ENCODE peak calls at places on chromosomes 16 and 17, in eight cellular contexts. N is prostate gland, O is SK-N-SH, J is hepatocyte, H is tibial nerve, Y is AG10803, S is osteoblast, V is HL-60. G is an unnamed sample.

GRCh38 chr17:79006794-79007503 is 2.6 kb downstream of the CANT1 start:
- DNase-seq in N (no peak), O (no peak), J (no peak), H (no peak), Y (no peak), S (peak), V (no peak), G (peak)

GRCh38 chr17:6430769-6431168 is 4.2 kb downstream of the AIPL1 start:
- DNase-seq in N (no peak), O (no peak), J (no peak), H (no peak), Y (no peak), S (no peak), V (no peak), G (no peak)

GRCh38 chr16:81838794-81839193 is 59.7 kb downstream of the PLCG2 start:
- DNase-seq in N (no peak), O (no peak), J (no peak), H (no peak), Y (peak), S (peak), V (no peak), G (no peak)

GRCh38 chr17:46195939-46196338 is 2.7 kb upstream of the KANSL1 start:
- DNase-seq in N (no peak), O (no peak), J (no peak), H (no peak), Y (no peak), S (no peak), V (no peak), G (no peak)

GRCh38 chr16:81928975-81929374 is 82.3 kb downstream of the SDR42E1 start:
- DNase-seq in N (peak), O (no peak), J (no peak), H (no peak), Y (no peak), S (no peak), V (no peak), G (peak)

GRCh38 chr16:79698341-79698753 is 97.8 kb upstream of the MAF start:
- DNase-seq in N (no peak), O (no peak), J (no peak), H (peak), Y (no peak), S (no peak), V (no peak), G (peak)

GRCh38 chr17:19943599-19943998 is 34.0 kb downstream of the AKAP10 start:
- DNase-seq in N (no peak), O (no peak), J (no peak), H (no peak), Y (no peak), S (no peak), V (no peak), G (no peak)

GRCh38 chr16:70803354-70803753 is 2.4 kb upstream of the VAC14 start:
- DNase-seq in N (no peak), O (no peak), J (no peak), H (no peak), Y (peak), S (peak), V (no peak), G (no peak)

GRCh38 chr17:22454070-22454999 is 762.0 kb downstream of the KCNJ18 start:
- DNase-seq in N (no peak), O (no peak), J (no peak), H (no peak), Y (no peak), S (no peak), V (no peak), G (peak)

GRCh38 chr17:12730421-12730820 is 58.9 kb upstream of the ARHGAP44 start:
- DNase-seq in N (no peak), O (no peak), J (no peak), H (no peak), Y (no peak), S (no peak), V (no peak), G (no peak)
- H3K4me3 ChIP-seq in N (no peak), O (no peak), J (no peak), H (no peak), Y (no peak), S (no peak), V (no peak), G (no peak)

GRCh38 chr16:1823821-1824220 is 2.8 kb downstream of the HAGH start:
- DNase-seq in N (no peak), O (no peak), J (peak), H (no peak), Y (peak), S (peak), V (peak), G (peak)
- TF ChIP-seq CTCF in N (no peak), O (peak), J (peak), H (no peak), Y (peak), S (peak), V (peak), G (no peak)

DNA sequence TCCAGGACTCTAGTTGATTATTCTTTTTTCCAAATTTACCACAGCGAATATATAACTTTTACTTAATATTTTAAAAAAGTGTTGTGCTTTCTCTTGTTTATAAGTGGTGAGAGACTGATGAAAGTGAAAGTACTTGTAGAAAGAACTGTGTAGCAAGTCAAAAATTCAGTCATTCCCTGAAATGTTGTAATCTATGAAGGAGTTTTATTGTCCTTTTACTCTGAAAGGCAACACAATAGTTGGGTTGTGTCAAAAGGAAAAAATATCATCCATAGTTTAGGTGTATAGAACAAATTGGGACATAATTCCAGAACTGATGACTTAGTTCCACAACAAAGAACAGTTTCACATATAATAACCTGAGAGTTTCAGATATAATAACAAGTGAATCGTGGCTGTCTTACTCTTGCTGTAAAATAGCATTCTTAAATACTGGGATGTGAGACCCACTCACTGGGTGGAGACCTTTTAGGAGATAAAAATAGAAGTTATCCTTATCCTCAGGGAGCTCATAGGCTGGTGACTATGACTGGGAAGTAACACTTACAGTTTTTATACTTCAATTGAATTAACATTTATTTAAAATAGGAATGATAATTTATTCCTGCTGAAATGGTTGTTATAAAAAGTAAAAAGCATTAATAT is 20.6 kb downstream of the CYB5B start:
- DNase-seq in N (no peak), O (no peak), J (no peak), H (no peak), Y (peak), S (peak), V (no peak), G (no peak)
- H3K4me3 ChIP-seq in N (no peak), O (peak), J (no peak), H (peak), Y (peak), S (peak), V (no peak), G (no peak)

DNA sequence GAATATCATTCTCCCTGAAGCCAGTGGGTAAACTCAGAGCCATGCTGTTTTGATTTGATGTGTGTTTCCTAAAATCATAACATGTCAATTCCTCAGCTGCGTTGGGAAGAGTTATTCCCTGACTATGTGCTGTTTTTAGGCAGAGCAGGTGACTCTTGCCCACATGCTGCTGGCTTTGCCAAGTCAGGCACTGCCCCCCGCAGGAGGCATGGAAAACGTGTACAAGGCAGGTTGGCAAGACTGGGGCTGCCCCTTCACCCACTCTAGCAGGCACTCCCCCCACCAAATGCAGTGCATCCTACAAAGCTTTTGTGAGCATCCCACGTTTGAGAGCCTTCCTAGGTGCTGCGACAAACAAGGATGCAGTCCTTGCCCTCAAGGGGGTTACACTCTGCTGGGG is 38.3 kb upstream of the NAT9 start:
- DNase-seq in N (no peak), O (peak), J (no peak), H (no peak), Y (no peak), S (no peak), V (no peak), G (no peak)
- TF ChIP-seq CTCF in N (no peak), O (peak), J (no peak), H (no peak), Y (no peak), S (peak), V (no peak), G (no peak)

DNA sequence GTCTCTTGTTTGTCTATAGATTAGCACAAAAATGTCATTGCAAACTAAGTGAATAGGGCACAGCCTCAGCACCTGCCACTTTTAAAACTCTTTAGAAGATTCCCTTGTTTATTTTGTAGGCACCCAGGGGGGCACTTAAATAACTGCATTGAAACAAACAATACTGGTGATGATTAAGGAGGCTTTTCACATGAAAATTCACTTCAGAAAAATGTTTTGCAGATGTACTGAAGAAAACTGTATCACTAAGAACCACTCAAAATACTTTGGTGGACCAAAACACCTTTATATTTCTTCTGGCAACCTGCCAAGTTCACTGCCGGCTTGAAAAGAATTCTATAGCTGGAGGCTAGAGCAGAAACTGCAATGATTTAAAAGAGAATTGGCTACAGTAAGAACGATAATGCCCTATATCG is 281.5 kb downstream of the TOX3 start:
- DNase-seq in N (no peak), O (no peak), J (peak), H (no peak), Y (no peak), S (no peak), V (no peak), G (no peak)
- H3K4me3 ChIP-seq in N (no peak), O (no peak), J (no peak), H (no peak), Y (no peak), S (no peak), V (no peak), G (no peak)

GRCh38 chr17:38663125-38663751 is 11.5 kb downstream of the EPOP start:
- DNase-seq in N (no peak), O (peak), J (peak), H (no peak), Y (peak), S (peak), V (no peak), G (peak)
- TF ChIP-seq CTCF in N (peak), O (peak), J (peak), H (peak), Y (peak), S (peak), V (peak), G (peak)

DNA sequence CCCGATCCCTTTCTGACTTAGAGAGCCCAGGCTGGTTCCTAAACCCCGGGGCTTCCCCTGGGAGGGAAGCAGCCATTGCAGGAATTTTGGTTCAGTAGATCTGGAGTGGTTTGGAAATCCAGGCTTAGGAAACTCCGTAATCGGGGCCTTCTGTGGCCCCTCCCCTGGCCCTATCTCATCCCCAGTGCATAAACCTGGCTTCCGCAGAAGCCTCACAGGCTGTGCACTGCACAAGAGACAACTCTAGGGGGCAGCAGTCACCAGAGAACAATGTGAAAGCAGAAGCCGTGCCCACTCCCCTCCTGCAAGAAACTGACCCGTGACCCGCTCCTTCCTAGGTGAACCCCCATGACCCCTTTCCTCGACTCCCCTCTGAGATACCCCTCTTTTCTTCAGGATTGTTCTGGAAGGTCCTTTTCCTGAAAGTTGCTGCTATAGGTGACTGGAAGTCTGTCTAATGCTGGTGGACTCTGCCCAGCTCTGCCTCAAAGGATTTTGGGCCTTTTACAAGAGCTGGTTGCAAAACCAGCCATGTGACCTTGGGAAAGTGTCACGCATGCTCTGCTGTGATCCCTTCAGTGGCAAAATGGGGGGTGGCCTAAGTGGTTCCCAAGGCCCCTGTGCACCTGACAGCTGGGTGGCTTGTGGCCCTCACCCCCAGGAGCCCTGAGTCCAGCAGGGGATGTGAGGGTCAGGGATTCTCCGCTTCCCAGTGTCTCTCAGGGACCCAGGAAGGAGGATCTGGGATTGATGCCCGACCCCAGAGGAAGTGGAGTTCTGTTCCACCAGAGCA is 14.4 kb downstream of the GUCY2D start:
- DNase-seq in N (peak), O (peak), J (peak), H (peak), Y (no peak), S (peak), V (no peak), G (peak)
- H3K4me3 ChIP-seq in N (peak), O (peak), J (peak), H (peak), Y (no peak), S (peak), V (no peak), G (peak)

DNA sequence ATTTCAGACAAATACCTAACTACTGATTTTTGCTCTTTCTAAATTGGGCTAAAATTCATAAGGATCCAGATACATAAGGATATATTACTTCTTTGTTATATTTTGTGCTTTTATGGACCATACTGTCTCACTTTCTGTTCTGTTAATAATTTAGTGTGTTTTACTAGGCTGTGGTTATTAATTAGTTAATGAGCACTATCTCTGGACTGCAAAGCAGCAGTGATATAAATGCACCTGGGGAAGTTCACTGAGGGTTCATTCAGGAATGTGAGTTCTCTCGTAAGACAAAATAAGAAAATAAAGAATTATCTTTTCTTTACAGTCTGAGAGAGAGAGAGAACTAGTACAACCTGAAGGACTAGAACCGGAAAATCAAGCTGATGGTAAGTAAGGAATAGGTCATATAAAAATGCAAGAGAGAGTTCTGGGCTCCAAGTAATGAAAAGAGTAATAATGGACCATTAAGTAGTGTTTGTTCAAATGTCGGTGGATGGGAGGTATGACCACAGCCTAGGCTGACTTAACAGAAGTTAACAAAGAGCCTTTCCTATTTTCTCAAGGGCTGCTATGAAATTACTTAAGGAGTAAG is 55.6 kb downstream of the IKZF3 start:
- DNase-seq in N (peak), O (no peak), J (peak), H (no peak), Y (no peak), S (no peak), V (no peak), G (no peak)
- TF ChIP-seq CTCF in N (no peak), O (no peak), J (no peak), H (no peak), Y (no peak), S (no peak), V (no peak), G (no peak)

DNA sequence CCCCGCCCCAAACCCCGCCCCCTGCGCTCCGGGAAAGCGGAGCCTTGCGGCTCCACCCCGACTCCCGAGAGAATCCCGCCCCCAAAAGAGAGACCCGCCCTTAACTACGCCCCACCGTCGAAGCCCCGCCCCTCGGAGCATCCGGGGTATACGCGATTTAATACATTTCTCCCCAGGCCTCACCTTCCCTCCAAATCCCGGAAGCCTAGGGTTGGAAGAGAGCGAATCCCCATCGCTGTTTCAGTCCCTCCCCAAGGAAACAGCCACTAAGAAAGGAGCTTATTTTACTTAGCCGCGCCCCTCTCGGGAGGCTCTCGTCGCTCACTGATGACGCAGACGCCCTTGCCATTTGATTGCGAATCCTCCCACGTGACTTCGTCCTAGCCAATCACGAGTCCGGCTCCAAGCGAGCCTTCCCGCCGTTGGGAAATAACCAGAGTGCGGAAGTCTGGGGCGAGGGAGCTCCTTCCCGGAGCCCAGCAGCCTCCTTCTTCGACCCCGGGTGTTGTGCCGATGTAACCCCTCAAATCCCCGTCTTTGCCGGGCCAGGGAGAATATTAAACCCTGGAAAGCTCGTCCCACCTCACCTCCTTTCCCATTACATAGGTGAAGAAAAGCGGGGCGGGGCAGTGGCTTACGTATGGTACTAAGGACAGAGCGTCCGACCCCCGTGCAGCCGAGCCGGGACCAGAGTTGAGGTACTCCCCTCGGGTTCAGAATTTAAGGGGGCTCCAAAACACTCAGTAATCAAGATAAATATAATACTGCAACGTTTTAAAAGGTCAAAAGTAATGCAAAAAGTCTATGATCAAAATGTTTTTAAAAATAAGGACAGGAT is 461 bp upstream of the FDXR start:
- DNase-seq in N (peak), O (peak), J (peak), H (peak), Y (peak), S (peak), V (peak), G (peak)
- H3K4me3 ChIP-seq in N (peak), O (peak), J (peak), H (peak), Y (peak), S (peak), V (peak), G (peak)

G was measured in testis.